ENCODE peak calls at places on chromosome 18, in seven cellular contexts. One of them, this sample, is unnamed.

GRCh38 chr18:10927290-10927979 is 221.9 kb downstream of the PIEZO2 start:
- DNase-seq in HCT116: no peak
- DNase-seq in SK-N-SH: no peak
- DNase-seq in K562: no peak
- DNase-seq in HepG2: no peak
- DNase-seq in H1: no peak
- DNase-seq in GM12878: no peak
- DNase-seq in this sample: no peak

GRCh38 chr18:7601249-7601620 is 34.1 kb downstream of the PTPRM start:
- DNase-seq in HepG2: no peak
- DNase-seq in H1: no peak
- DNase-seq in GM12878: no peak
- DNase-seq in SK-N-SH: no peak
- DNase-seq in K562: no peak
- DNase-seq in HCT116: no peak
- DNase-seq in this sample: no peak

GRCh38 chr18:39389800-39390379 is 1824.3 kb upstream of the CELF4 start:
- DNase-seq in HCT116: no peak
- DNase-seq in SK-N-SH: no peak
- DNase-seq in HepG2: peak; percentile 33
- DNase-seq in K562: no peak
- DNase-seq in GM12878: no peak
- DNase-seq in H1: peak; percentile 15
- DNase-seq in this sample: peak; percentile 68

GRCh38 chr18:11944786-11945185 is 36.5 kb upstream of the IMPA2 start:
- DNase-seq in H1: no peak
- DNase-seq in HepG2: no peak
- DNase-seq in K562: no peak
- DNase-seq in HCT116: no peak
- DNase-seq in SK-N-SH: no peak
- DNase-seq in GM12878: no peak
- DNase-seq in this sample: no peak

GRCh38 chr18:49249523-49249922 is 210.9 kb downstream of the DYM start:
- DNase-seq in HCT116: no peak
- DNase-seq in H1: no peak
- DNase-seq in HepG2: no peak
- DNase-seq in SK-N-SH: no peak
- DNase-seq in K562: no peak
- DNase-seq in GM12878: no peak
- DNase-seq in this sample: no peak

GRCh38 chr18:28201056-28201455 is 24.1 kb upstream of the CDH2 start:
- DNase-seq in K562: no peak
- DNase-seq in HepG2: no peak
- DNase-seq in H1: no peak
- DNase-seq in HCT116: no peak
- DNase-seq in GM12878: no peak
- DNase-seq in SK-N-SH: no peak
- DNase-seq in this sample: no peak

GRCh38 chr18:2905802-2906521 is 59.2 kb downstream of the EMILIN2 start:
- DNase-seq in K562: no peak
- DNase-seq in GM12878: no peak
- DNase-seq in H1: no peak
- DNase-seq in HepG2: peak; percentile 44
- DNase-seq in HCT116: peak; percentile 33
- DNase-seq in SK-N-SH: peak; percentile 82
- DNase-seq in this sample: no peak

GRCh38 chr18:79962835-79963657 is 1.4 kb upstream of the HSBP1L1 start:
- DNase-seq in SK-N-SH: no peak
- DNase-seq in HepG2: no peak
- DNase-seq in K562: no peak
- DNase-seq in GM12878: peak; percentile 84
- DNase-seq in HCT116: no peak
- DNase-seq in H1: no peak
- DNase-seq in this sample: no peak

GRCh38 chr18:6328624-6329016 is 86.1 kb downstream of the L3MBTL4 start:
- DNase-seq in H1: no peak
- DNase-seq in GM12878: no peak
- DNase-seq in HCT116: no peak
- DNase-seq in SK-N-SH: no peak
- DNase-seq in K562: no peak
- DNase-seq in HepG2: no peak
- DNase-seq in this sample: no peak

GRCh38 chr18:63183952-63184351 is 135.6 kb downstream of the BCL2 start:
- DNase-seq in K562: no peak
- DNase-seq in HepG2: no peak
- DNase-seq in GM12878: no peak
- DNase-seq in H1: no peak
- DNase-seq in SK-N-SH: no peak
- DNase-seq in HCT116: no peak
- DNase-seq in this sample: no peak

GRCh38 chr18:4582677-4583076 is 127.6 kb upstream of the DLGAP1 start:
- DNase-seq in HepG2: no peak
- DNase-seq in GM12878: no peak
- DNase-seq in HCT116: no peak
- DNase-seq in H1: no peak
- DNase-seq in SK-N-SH: no peak
- DNase-seq in K562: no peak
- DNase-seq in this sample: no peak

GRCh38 chr18:27500531-27500930 is 315.4 kb upstream of the CHST9 start:
- DNase-seq in K562: no peak
- DNase-seq in H1: no peak
- DNase-seq in HepG2: no peak
- DNase-seq in HCT116: no peak
- DNase-seq in GM12878: no peak
- DNase-seq in SK-N-SH: no peak
- DNase-seq in this sample: no peak

GRCh38 chr18:1094408-1094807 is 189.7 kb downstream of the ADCYAP1 start:
- DNase-seq in H1: no peak
- DNase-seq in HepG2: no peak
- DNase-seq in HCT116: no peak
- DNase-seq in SK-N-SH: no peak
- DNase-seq in GM12878: no peak
- DNase-seq in K562: no peak
- DNase-seq in this sample: no peak

GRCh38 chr18:44911773-44912172 is 231.1 kb downstream of the SETBP1 start:
- DNase-seq in SK-N-SH: no peak
- DNase-seq in GM12878: no peak
- DNase-seq in K562: no peak
- DNase-seq in HCT116: no peak
- DNase-seq in H1: no peak
- DNase-seq in HepG2: no peak
- DNase-seq in this sample: no peak

GRCh38 chr18:68916734-68917133 is 118.9 kb downstream of the CCDC102B start:
- DNase-seq in HCT116: peak; percentile 54
- DNase-seq in SK-N-SH: no peak
- DNase-seq in H1: no peak
- DNase-seq in HepG2: peak; percentile 46
- DNase-seq in GM12878: no peak
- DNase-seq in K562: no peak
- DNase-seq in this sample: no peak

GRCh38 chr18:79404567-79404910 is 8.8 kb downstream of the NFATC1 start:
- DNase-seq in HepG2: no peak
- DNase-seq in K562: peak; percentile 51
- DNase-seq in GM12878: no peak
- DNase-seq in SK-N-SH: no peak
- DNase-seq in H1: no peak
- DNase-seq in HCT116: no peak
- DNase-seq in this sample: no peak

GRCh38 chr18:2686349-2686968 is 30.9 kb downstream of the SMCHD1 start:
- DNase-seq in K562: no peak
- DNase-seq in GM12878: no peak
- DNase-seq in HepG2: no peak
- DNase-seq in SK-N-SH: no peak
- DNase-seq in H1: no peak
- DNase-seq in HCT116: no peak
- DNase-seq in this sample: no peak

GRCh38 chr18:51211552-51211951 is 14.1 kb upstream of the MEX3C start:
- DNase-seq in HepG2: peak; percentile 85
- DNase-seq in GM12878: peak; percentile 63
- DNase-seq in SK-N-SH: no peak
- DNase-seq in K562: peak; percentile 54
- DNase-seq in H1: no peak
- DNase-seq in HCT116: no peak
- DNase-seq in this sample: no peak

GRCh38 chr18:63518178-63519012 is 23.8 kb upstream of the SERPINB12 start:
- DNase-seq in H1: peak; percentile 39
- DNase-seq in GM12878: peak; percentile 16
- DNase-seq in K562: peak; percentile 77
- DNase-seq in SK-N-SH: peak; percentile 35
- DNase-seq in HepG2: peak; percentile 75
- DNase-seq in HCT116: peak; percentile 78
- DNase-seq in this sample: peak; percentile 57

GRCh38 chr18:79548077-79548450 is 131.5 kb upstream of the CTDP1 start:
- DNase-seq in GM12878: no peak
- DNase-seq in K562: no peak
- DNase-seq in HepG2: no peak
- DNase-seq in SK-N-SH: no peak
- DNase-seq in H1: no peak
- DNase-seq in HCT116: no peak
- DNase-seq in this sample: no peak

GRCh38 chr18:24704921-24705620 is 244.6 kb downstream of the HRH4 start:
- DNase-seq in GM12878: no peak
- DNase-seq in K562: no peak
- DNase-seq in HCT116: no peak
- DNase-seq in SK-N-SH: no peak
- DNase-seq in H1: no peak
- DNase-seq in HepG2: no peak
- DNase-seq in this sample: no peak

GRCh38 chr18:23812566-23813440 is 123.5 kb downstream of the LAMA3 start:
- DNase-seq in GM12878: no peak
- DNase-seq in HCT116: peak; percentile 15
- DNase-seq in H1: no peak
- DNase-seq in K562: peak; percentile 24
- DNase-seq in SK-N-SH: peak; percentile 34
- DNase-seq in HepG2: no peak
- DNase-seq in this sample: no peak

GRCh38 chr18:69490072-69490471 is 89.4 kb downstream of the DOK6 start:
- DNase-seq in HepG2: no peak
- DNase-seq in K562: no peak
- DNase-seq in SK-N-SH: no peak
- DNase-seq in GM12878: no peak
- DNase-seq in H1: no peak
- DNase-seq in HCT116: no peak
- DNase-seq in this sample: no peak

DNA sequence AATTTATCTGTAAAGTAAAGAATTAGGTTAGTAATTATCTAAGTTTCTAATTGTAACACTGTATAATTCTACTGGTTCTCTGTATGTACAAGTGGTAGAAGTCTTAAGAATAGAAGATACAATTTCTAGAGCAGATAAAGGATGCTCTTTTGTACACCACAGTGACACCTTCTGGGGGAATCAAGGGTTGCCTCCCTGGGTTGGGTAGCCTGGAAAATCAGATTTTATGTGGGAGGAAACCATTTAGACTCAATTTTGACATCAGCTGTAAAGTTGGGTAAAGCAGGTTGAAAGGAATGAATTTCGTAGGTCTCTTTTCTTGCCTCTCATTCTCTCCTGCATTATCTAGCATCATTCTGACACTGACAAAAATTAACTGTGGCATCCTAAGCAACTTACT is 354.8 kb downstream of the DCC start:
- DNase-seq in SK-N-SH: peak; percentile 21
- DNase-seq in K562: peak; percentile 0
- DNase-seq in HCT116: no peak
- DNase-seq in GM12878: no peak
- DNase-seq in HepG2: no peak
- DNase-seq in H1: no peak
- DNase-seq in this sample: no peak
- TF ChIP-seq YY1 in SK-N-SH: no peak
- TF ChIP-seq YY1 in K562: no peak
- TF ChIP-seq YY1 in HCT116: no peak
- TF ChIP-seq YY1 in GM12878: no peak
- TF ChIP-seq YY1 in HepG2: no peak
- TF ChIP-seq YY1 in H1: no peak
- TF ChIP-seq YY1 in this sample: no peak

DNA sequence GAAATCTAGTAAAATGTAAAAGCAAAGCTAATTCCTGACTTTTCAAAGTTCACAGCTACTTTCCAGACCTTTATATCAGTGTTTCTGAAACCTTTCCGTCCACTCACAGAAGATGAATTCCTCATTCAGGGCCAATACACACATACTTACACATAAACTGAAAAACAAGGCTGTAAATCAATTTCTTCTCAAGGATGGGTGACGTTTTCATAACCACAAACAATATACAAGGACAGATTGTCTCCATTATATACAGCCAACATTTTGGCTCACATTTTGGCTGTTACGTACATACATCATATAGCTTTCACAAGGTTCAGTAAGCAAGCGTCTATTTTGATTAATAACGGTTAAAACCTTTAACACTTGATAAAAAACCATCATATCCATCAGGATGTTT is 1.4 kb downstream of the RPRD1A start:
- DNase-seq in K562: peak; percentile 27
- DNase-seq in HepG2: no peak
- DNase-seq in H1: no peak
- DNase-seq in HCT116: no peak
- DNase-seq in SK-N-SH: no peak
- DNase-seq in GM12878: no peak
- DNase-seq in this sample: no peak
- H3K9ac ChIP-seq in K562: peak overlapping the region; percentile 91
- H3K9ac ChIP-seq in HepG2: peak overlapping the region; percentile 91
- H3K9ac ChIP-seq in H1: peak overlapping the region; percentile 45
- H3K9ac ChIP-seq in HCT116: peak overlapping the region; percentile 85
- H3K9ac ChIP-seq in SK-N-SH: peak overlapping the region; percentile 94
- H3K9ac ChIP-seq in GM12878: peak overlapping the region; percentile 49
- H3K9ac ChIP-seq in this sample: peak overlapping the region; percentile 95

GRCh38 chr18:59379772-59380530 is 20.9 kb upstream of the LMAN1 start:
- DNase-seq in K562: no peak
- DNase-seq in H1: no peak
- DNase-seq in SK-N-SH: no peak
- DNase-seq in GM12878: no peak
- DNase-seq in HepG2: no peak
- DNase-seq in HCT116: no peak
- DNase-seq in this sample: no peak
- TF ChIP-seq YY1 in K562: no peak
- TF ChIP-seq YY1 in H1: no peak
- TF ChIP-seq YY1 in SK-N-SH: no peak
- TF ChIP-seq YY1 in GM12878: no peak
- TF ChIP-seq YY1 in HepG2: no peak
- TF ChIP-seq YY1 in HCT116: no peak
- TF ChIP-seq YY1 in this sample: no peak

GRCh38 chr18:55999641-56000040 is 411.6 kb upstream of the TCF4 start:
- DNase-seq in GM12878: no peak
- DNase-seq in H1: no peak
- DNase-seq in HCT116: no peak
- DNase-seq in K562: no peak
- DNase-seq in HepG2: no peak
- DNase-seq in SK-N-SH: no peak
- DNase-seq in this sample: no peak
- H3K9ac ChIP-seq in GM12878: no peak overlapping the region
- H3K9ac ChIP-seq in H1: no peak overlapping the region
- H3K9ac ChIP-seq in HCT116: no peak overlapping the region
- H3K9ac ChIP-seq in K562: no peak overlapping the region
- H3K9ac ChIP-seq in HepG2: no peak overlapping the region
- H3K9ac ChIP-seq in SK-N-SH: no peak overlapping the region
- H3K9ac ChIP-seq in this sample: no peak overlapping the region

GRCh38 chr18:57744211-57744694 is 58.9 kb downstream of the ATP8B1 start:
- DNase-seq in HepG2: no peak
- DNase-seq in GM12878: no peak
- DNase-seq in HCT116: no peak
- DNase-seq in K562: no peak
- DNase-seq in SK-N-SH: no peak
- DNase-seq in H1: no peak
- DNase-seq in this sample: no peak
- TF ChIP-seq YY1 in HepG2: no peak
- TF ChIP-seq YY1 in GM12878: no peak
- TF ChIP-seq YY1 in HCT116: no peak
- TF ChIP-seq YY1 in K562: no peak
- TF ChIP-seq YY1 in SK-N-SH: no peak
- TF ChIP-seq YY1 in H1: no peak
- TF ChIP-seq YY1 in this sample: no peak